ENCODE peak calls at places on chromosomes 16 and 17, in four cellular contexts. W is testis, R is stomach, G is spleen. S is an unnamed sample.

GRCh38 chr16:19700319-19700781 is 17.7 kb downstream of the KNOP1 start:
- DNase-seq in W (peak), R (no peak), G (peak), S (peak)

GRCh38 chr16:48158296-48158695 is 2.5 kb upstream of the ABCC12 start:
- DNase-seq in W (no peak), R (no peak), G (no peak), S (no peak)

GRCh38 chr16:67399218-67399733 is 6.0 kb upstream of the TPPP3 start:
- DNase-seq in W (peak), R (peak), G (peak), S (peak)

GRCh38 chr17:6479626-6480324 is 35.5 kb downstream of the PIMREG start:
- DNase-seq in W (no peak), R (no peak), G (no peak), S (no peak)

GRCh38 chr17:63247706-63248105 is 198.4 kb downstream of the CYB561 start:
- DNase-seq in W (no peak), R (no peak), G (no peak), S (no peak)

GRCh38 chr17:34173221-34173620 is 81.9 kb upstream of the CCL2 start:
- DNase-seq in W (no peak), R (no peak), G (no peak), S (no peak)

GRCh38 chr16:57053206-57053605 is 39.2 kb upstream of the CPNE2 start:
- DNase-seq in W (no peak), R (no peak), G (no peak), S (no peak)

GRCh38 chr16:67190448-67191399 is 788 bp upstream of the EXOC3L1 start:
- DNase-seq in W (no peak), R (no peak), G (no peak), S (no peak)

GRCh38 chr16:82024274-82024673 is 10.8 kb upstream of the HSD17B2 start:
- DNase-seq in W (no peak), R (no peak), G (no peak), S (no peak)

GRCh38 chr17:73090396-73091202 is 1.9 kb downstream of the SLC39A11 start:
- DNase-seq in W (no peak), R (no peak), G (no peak), S (no peak)

GRCh38 chr17:73093286-73093685 is 798 bp upstream of the SLC39A11 start:
- DNase-seq in W (no peak), R (no peak), G (no peak), S (no peak)

GRCh38 chr17:73091770-73092517 is 544 bp downstream of the SLC39A11 start:
- DNase-seq in W (peak), R (peak), G (peak), S (peak)

GRCh38 chr17:73091410-73091769 is 1.1 kb downstream of the SLC39A11 start:
- DNase-seq in W (no peak), R (no peak), G (no peak), S (no peak)

DNA sequence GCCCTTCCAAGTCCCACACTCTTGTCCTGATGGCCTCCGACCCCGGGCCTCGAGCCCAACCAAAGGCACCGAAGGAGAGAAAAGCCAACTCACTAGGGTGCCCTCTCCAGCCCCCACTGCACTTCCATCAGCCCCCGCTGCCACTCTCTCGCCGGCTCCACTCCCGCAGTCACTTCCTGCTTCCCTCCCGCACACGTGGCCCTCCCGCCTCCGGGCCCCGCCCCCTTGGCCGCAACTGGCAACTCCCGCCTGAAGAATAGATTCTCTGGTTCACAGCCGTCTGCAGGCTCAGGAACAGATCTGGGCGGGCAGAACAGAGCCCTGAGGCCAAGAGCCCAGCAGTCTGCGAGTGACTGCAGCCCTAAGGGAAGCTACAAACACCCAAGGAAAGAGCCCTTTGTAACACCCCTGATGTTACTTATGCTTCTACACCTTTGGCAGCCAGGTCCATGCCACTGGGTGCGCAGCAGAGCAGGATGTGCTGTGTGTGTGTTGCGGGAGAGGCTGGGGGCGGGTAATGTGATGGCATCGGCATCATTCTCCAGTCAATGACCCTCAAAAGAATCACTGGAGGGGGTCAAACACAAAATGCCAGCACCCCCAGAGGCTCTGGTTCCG is at the start of gene SLC39A11:
- DNase-seq in W (peak), R (peak), G (peak), S (peak)
- TF ChIP-seq POLR2A in W (no peak), R (no peak), G (no peak), S (no peak)

DNA sequence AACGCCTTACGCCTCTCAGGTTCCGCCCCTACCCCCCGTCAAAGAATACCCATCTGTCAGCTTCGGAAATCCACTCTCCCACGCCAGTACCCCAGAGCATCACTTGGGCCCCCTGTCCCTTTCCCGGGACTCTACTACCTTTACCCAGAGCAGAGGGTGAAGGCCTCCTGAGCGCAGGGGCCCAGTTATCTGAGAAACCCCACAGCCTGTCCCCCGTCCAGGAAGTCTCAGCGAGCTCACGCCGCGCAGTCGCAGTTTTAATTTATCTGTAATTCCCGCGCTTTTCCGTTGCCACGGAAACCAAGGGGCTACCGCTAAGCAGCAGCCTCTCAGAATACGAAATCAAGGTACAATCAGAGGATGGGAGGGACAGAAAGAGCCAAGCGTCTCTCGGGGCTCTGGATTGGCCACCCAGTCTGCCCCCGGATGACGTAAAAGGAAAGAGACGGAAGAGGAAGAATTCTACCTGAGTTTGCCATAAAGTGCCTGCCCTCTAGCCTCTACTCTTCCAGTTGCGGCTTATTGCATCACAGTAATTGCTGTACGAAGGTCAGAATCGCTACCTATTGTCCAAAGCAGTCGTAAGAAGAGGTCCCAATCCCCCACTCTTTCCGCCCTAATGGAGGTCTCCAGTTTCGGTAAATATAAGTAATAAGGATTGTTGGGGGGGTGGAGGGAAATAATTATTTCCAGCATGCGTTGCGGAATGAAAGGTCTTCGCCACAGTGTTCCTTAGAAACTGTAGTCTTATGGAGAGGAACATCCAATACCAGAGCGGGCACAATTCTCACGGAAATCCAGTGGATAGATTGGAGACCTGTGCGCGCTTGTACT is at the start of gene BRCA1:
- DNase-seq in W (peak), R (peak), G (peak), S (peak)
- TF ChIP-seq POLR2A in W (no peak), R (no peak), G (no peak), S (peak)

DNA sequence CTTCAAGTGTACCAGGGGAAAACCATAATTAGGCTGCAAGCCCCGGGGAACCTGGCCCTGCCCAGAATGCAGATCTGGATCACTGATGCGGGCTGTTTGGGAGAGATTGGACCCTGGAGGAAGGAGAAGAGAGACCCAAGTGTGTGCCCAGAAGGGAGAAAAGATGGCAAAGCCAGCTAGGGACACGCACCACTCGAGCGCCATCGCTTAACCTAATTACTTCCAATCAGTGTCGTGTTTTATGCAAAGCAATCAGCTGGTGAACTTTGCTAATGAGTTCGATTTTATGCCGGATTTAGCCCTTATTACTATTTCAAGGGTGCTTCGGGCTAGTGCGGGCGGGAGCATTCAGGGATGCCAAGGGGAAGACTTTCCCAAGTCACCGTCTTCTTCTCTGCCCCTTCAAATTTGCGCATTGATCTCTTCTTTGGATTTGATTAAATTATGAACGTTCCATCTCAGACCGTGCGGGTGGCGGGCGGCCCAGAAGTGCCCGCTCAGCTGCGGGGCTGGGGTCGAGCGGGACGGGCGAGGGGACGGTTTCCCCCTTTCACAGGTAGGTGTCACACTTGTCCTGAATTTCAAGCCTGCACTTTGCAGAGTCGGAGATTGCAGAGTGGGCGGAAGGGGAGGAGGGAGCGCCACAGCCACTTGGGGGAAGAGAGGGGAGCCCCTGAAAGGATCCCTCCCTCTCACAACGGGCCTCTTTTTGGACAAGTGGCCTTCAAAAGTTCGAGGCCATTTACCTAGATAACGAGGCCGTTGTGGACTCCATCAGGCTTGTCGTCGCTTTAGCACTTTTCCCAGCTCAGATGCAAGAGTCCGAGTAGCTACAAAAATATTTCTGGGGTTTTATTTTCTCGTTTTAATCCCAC is 4.1 kb downstream of the IRX5 start:
- DNase-seq in W (no peak), R (no peak), G (no peak), S (no peak)
- TF ChIP-seq POLR2A in W (no peak), R (no peak), G (no peak), S (no peak)

DNA sequence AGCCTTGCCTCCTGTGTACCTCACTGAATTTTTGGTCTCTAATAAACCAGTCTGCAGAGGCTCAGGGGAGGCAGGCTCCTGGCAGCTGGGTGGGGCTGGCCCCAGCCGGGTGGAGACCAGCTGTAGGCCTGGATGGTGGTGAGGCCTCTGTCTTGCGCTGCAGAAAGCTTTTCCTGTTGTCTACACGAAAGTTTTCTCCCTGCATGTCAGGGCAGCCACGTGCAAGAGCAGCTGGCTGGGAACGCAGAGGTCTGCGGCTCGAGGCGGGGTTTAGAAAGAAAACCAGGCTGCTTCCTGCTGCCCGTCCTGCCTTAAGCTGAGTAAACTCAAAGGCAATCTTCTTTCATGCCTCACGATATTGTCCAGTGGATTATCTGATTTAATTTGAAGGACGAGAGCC is 2.4 kb downstream of the SERPINF1 start:
- DNase-seq in W (peak), R (peak), G (peak), S (peak)
- TF ChIP-seq POLR2A in W (no peak), R (no peak), G (no peak), S (no peak)

GRCh38 chr16:88760424-88761142 is 24.4 kb downstream of the PIEZO1 start:
- DNase-seq in W (no peak), R (no peak), G (no peak), S (no peak)

GRCh38 chr16:88758944-88759244 is 26.1 kb downstream of the PIEZO1 start:
- DNase-seq in W (no peak), R (no peak), G (no peak), S (no peak)

GRCh38 chr16:88758227-88758943 is 26.6 kb downstream of the PIEZO1 start:
- DNase-seq in W (no peak), R (no peak), G (no peak), S (no peak)

GRCh38 chr16:88759976-88760350 is 25.1 kb downstream of the PIEZO1 start:
- DNase-seq in W (no peak), R (no peak), G (no peak), S (no peak)

DNA sequence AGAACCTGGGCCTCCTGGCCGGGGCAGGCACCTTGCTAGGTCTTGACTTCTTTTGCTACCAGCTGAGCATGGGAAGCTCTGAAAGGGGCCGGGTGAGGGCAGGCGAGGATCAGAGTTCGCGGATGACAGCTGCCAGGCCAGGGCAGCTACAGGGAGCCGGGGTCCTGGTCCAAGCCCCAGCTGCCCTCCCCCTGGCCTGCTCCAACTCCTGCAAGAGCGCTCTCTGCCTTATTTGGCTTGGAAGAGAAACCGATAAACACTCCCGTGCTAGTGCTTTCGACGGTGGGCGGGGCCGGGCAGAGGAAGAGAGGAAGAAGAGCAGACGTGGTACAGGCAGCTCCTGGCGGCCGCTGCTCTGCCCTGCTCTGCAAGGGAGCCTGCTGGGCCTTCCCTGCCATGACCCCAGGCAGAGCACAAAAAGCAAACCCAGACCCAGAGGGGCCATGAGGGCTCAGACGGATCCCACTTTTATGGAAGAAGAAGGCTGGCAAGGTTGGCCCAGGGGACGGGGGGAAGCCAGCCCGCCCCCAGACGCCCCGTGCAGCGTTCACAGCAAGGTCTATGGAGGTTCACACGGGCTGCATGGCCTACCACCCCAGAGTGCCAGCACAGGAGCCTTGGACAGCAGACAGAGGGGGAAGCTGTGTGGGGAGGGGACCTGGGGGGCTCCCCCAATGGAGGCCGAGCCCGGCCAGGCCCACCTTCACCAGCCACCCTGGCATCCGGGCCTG is 25.6 kb downstream of the PIEZO1 start:
- DNase-seq in W (peak), R (peak), G (peak), S (peak)
- TF ChIP-seq POLR2A in W (no peak), R (no peak), G (no peak), S (no peak)

GRCh38 chr17:58660621-58661020 is 31.2 kb downstream of the TEX14 start:
- DNase-seq in W (no peak), R (no peak), G (no peak), S (no peak)

GRCh38 chr17:58661499-58661898 is 30.3 kb downstream of the TEX14 start:
- DNase-seq in W (no peak), R (no peak), G (no peak), S (no peak)

GRCh38 chr17:58658804-58659713 is 32.8 kb downstream of the TEX14 start:
- DNase-seq in W (peak), R (peak), G (peak), S (peak)
- TF ChIP-seq POLR2A in W (peak), R (no peak), G (peak), S (peak)

DNA sequence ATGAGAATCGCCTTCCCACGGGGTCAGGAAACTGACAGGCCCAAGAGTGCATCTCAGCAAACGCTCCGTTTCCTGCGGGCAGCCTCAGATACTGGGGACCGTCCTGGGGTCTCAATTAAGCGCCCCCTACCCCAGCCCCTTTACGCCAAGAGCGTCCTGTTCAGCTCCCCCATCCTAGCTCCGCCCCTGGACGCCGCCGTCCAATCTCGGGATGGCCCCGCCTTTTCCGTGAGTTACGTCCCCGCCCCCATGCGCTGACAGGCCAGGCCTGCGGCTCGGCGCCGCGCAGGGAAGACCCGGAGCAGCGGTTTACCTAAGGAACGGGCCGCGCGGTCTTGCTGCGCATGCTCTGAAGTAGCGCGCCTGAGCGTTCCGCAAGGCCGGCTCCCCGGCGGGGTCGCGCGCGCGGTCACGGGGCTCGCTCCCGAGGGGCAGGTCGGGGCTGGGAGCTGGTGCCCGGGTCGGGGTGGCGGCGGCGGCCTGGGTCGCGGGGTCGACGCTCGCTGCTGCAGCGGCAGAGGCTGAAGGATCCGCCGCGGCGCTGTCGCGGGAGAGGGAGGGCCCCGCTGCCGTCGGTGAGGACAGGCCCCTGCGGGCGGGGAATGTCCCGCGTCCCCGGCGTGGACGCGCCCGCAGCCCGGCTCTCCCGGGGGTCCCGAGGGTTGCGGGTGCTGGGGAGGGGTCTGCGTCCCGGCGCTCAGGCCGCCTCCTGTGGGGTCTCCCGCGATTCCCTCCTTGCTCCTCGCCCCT is at the start of gene FLYWCH1:
- DNase-seq in W (peak), R (peak), G (peak), S (peak)
- TF ChIP-seq POLR2A in W (no peak), R (no peak), G (peak), S (peak)

DNA sequence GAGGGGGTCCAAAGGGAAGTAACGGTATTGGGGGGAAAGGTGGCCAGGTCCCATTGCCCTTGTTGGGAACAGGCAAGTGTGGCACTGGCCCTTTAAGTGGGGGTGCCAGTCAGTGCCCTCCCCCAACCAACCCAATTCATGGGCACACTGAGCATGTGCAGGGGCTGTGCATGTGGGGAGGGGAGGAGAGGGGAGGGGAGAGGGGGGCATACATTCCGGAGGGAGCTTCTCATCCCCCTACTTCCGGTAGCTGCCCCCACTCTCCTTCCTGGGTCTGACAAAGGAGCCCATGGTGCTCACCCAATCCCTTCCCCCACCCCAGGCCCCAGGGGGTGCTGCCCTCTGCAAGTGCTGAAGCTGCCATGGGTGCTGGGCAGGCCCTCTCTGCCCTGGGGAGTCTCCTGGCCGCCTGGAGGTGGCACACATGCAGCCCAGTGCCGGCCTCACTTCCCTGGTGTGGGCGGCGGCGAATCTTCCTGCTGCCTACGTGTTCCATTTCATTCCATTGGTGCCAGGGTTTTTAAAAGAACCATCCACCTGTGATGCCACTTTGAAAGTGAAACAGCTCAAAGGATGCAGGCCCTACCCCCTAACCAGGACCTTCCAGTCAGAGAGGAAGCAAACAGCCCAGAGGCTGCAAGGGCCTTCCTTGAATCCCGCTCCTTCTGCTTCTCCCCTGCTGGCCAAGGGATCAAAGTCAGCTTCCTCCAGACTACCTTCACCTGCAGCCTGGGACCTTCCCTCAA is 11.0 kb downstream of the HEXIM2 start:
- DNase-seq in W (peak), R (peak), G (peak), S (peak)
- TF ChIP-seq POLR2A in W (no peak), R (no peak), G (no peak), S (no peak)

GRCh38 chr17:1718362-1719165 is 5.9 kb upstream of the WDR81 start:
- DNase-seq in W (no peak), R (no peak), G (peak), S (no peak)

GRCh38 chr17:1714980-1715802 is 5.0 kb upstream of the TLCD2 start:
- DNase-seq in W (peak), R (peak), G (peak), S (peak)

GRCh38 chr17:1715803-1716075 is 5.6 kb upstream of the TLCD2 start:
- DNase-seq in W (no peak), R (no peak), G (no peak), S (no peak)

GRCh38 chr17:1716076-1716911 is 6.1 kb upstream of the TLCD2 start:
- DNase-seq in W (peak), R (peak), G (peak), S (peak)

GRCh38 chr17:1716912-1717695 is 6.9 kb upstream of the TLCD2 start:
- DNase-seq in W (peak), R (peak), G (peak), S (peak)
- TF ChIP-seq POLR2A in W (no peak), R (no peak), G (peak), S (peak)

GRCh38 chr17:3754458-3755334 is 31.0 kb downstream of the HASPIN start:
- DNase-seq in W (peak), R (peak), G (peak), S (peak)
- TF ChIP-seq POLR2A in W (no peak), R (no peak), G (no peak), S (no peak)

S was measured in ovary.